ENCODE peak calls at places on chromosomes 11 and 22, in nine cellular contexts. N is SIG-M5; A is foreskin fibroblast; E is activated T-cell treated with anti-CD3 and anti-CD28 coated beads, Interleukin-2, amount 50 U/mL, for 72 hours; R is islet precursor cell; W is AG08395; P is LHCN-M2; I is NAMALWA; L is Jurkat, Clone E6-1. J is an unnamed sample.
A peak's percentile ranks its signal among the peaks of the same experiment; 100 is the strongest.

GRCh38 chr11:132258865-132259264 is 888.5 kb downstream of the NTM start:
- DNase-seq in N (no peak), A (no peak), E (no peak), R (no peak), W (peak; percentile 36), P (no peak), I (no peak), L (no peak), J (no peak)

GRCh38 chr11:108223449-108224149 is 732 bp downstream of the ATM start:
- DNase-seq in N (no peak), A (peak; percentile 18), E (peak; percentile 45), R (no peak), W (no peak), P (peak; percentile 19), I (peak; percentile 71), L (peak; percentile 45), J (no peak)

GRCh38 chr11:96778272-96778671 is 388.5 kb downstream of the JRKL start:
- DNase-seq in N (no peak), A (no peak), E (no peak), R (peak; percentile 55), W (no peak), P (no peak), I (no peak), L (no peak), J (no peak)

GRCh38 chr11:125959931-125960330 is 14.1 kb downstream of the VSIG10L2 start:
- DNase-seq in N (no peak), A (no peak), E (no peak), R (no peak), W (no peak), P (no peak), I (no peak), L (no peak), J (no peak)

GRCh38 chr11:95977534-95978174 is 53.7 kb upstream of the MTMR2 start:
- DNase-seq in N (no peak), A (peak; percentile 46), E (no peak), R (no peak), W (no peak), P (peak; percentile 82), I (no peak), L (no peak), J (no peak)

GRCh38 chr22:32796865-32797573 is 4.5 kb upstream of the TIMP3 start:
- DNase-seq in N (no peak), A (peak; percentile 90), E (peak; percentile 57), R (peak; percentile 83), W (peak; percentile 83), P (peak; percentile 67), I (peak; percentile 59), L (peak; percentile 54), J (peak; percentile 81)

GRCh38 chr22:50620861-50621490 is 7.0 kb downstream of the ARSA start:
- DNase-seq in N (no peak), A (no peak), E (peak; percentile 81), R (no peak), W (no peak), P (no peak), I (peak; percentile 78), L (peak; percentile 74), J (peak; percentile 66)

GRCh38 chr11:134662629-134663360 is 250.8 kb upstream of the B3GAT1 start:
- DNase-seq in N (no peak), A (no peak), E (no peak), R (peak; percentile 33), W (no peak), P (no peak), I (no peak), L (no peak), J (no peak)

GRCh38 chr11:77619576-77620198 is 17.9 kb downstream of the CLNS1A start:
- DNase-seq in N (no peak), A (peak; percentile 67), E (no peak), R (no peak), W (peak; percentile 5), P (peak; percentile 41), I (peak; percentile 73), L (peak; percentile 51), J (peak; percentile 16)

GRCh38 chr22:37533995-37534394 is 14.8 kb upstream of the CARD10 start:
- DNase-seq in N (no peak), A (peak; percentile 84), E (peak; percentile 38), R (no peak), W (peak; percentile 61), P (peak; percentile 91), I (no peak), L (no peak), J (no peak)

GRCh38 chr11:100965346-100965745 is 164.3 kb downstream of the PGR start:
- DNase-seq in N (no peak), A (peak; percentile 4), E (no peak), R (no peak), W (no peak), P (no peak), I (no peak), L (no peak), J (no peak)

GRCh38 chr11:44498524-44498923 is 66.9 kb upstream of the CD82 start:
- DNase-seq in N (no peak), A (no peak), E (no peak), R (no peak), W (no peak), P (no peak), I (no peak), L (no peak), J (no peak)

GRCh38 chr22:38490915-38491314 is 15.2 kb downstream of the DDX17 start:
- DNase-seq in N (no peak), A (peak; percentile 76), E (no peak), R (no peak), W (no peak), P (peak; percentile 54), I (no peak), L (no peak), J (no peak)

GRCh38 chr11:2788751-2789140 is 89.0 kb upstream of the KCNQ1OT1 start:
- DNase-seq in N (no peak), A (no peak), E (no peak), R (no peak), W (no peak), P (no peak), I (no peak), L (no peak), J (no peak)

GRCh38 chr11:2192435-2192834 is 20.8 kb upstream of the TH start:
- DNase-seq in N (no peak), A (no peak), E (no peak), R (no peak), W (no peak), P (no peak), I (no peak), L (no peak), J (no peak)

GRCh38 chr22:43829904-43830851 is 18.1 kb upstream of the EFCAB6 start:
- DNase-seq in N (no peak), A (peak; percentile 77), E (no peak), R (no peak), W (peak; percentile 66), P (no peak), I (no peak), L (no peak), J (no peak)

GRCh38 chr11:59358020-59358419 is 675 bp upstream of the OR5AN1 start:
- DNase-seq in N (no peak), A (no peak), E (no peak), R (no peak), W (no peak), P (no peak), I (no peak), L (no peak), J (no peak)

GRCh38 chr11:120254788-120255518 is 15.0 kb downstream of the POU2F3 start:
- DNase-seq in N (no peak), A (no peak), E (no peak), R (no peak), W (no peak), P (no peak), I (peak; percentile 83), L (no peak), J (no peak)

GRCh38 chr11:13713982-13714381 is 45.5 kb downstream of the FAR1 start:
- DNase-seq in N (no peak), A (no peak), E (no peak), R (no peak), W (no peak), P (no peak), I (no peak), L (no peak), J (no peak)

GRCh38 chr11:82796970-82797594 is 63.4 kb upstream of the FAM181B start:
- DNase-seq in N (no peak), A (no peak), E (no peak), R (no peak), W (no peak), P (no peak), I (no peak), L (no peak), J (no peak)

GRCh38 chr11:116946414-116946813 is 109.0 kb upstream of the APOA1 start:
- DNase-seq in N (no peak), A (no peak), E (no peak), R (no peak), W (no peak), P (no peak), I (no peak), L (no peak), J (no peak)

GRCh38 chr11:36409152-36409713 is 100.8 kb downstream of the TRAF6 start:
- DNase-seq in N (no peak), A (no peak), E (peak; percentile 21), R (no peak), W (no peak), P (no peak), I (no peak), L (peak; percentile 83), J (no peak)

GRCh38 chr22:50031189-50032091 is 18.9 kb upstream of the IL17REL start:
- DNase-seq in N (no peak), A (no peak), E (no peak), R (peak; percentile 50), W (no peak), P (no peak), I (no peak), L (no peak), J (no peak)

GRCh38 chr11:88363566-88364169 is 26.1 kb upstream of the CTSC start:
- DNase-seq in N (no peak), A (peak; percentile 38), E (no peak), R (no peak), W (peak; percentile 19), P (no peak), I (no peak), L (no peak), J (no peak)

GRCh38 chr22:36619797-36620390 is 83.7 kb downstream of the CACNG2 start:
- DNase-seq in N (no peak), A (peak; percentile 11), E (no peak), R (no peak), W (no peak), P (no peak), I (no peak), L (no peak), J (no peak)

GRCh38 chr11:2548596-2548995 is 103.8 kb downstream of the KCNQ1 start:
- DNase-seq in N (no peak), A (no peak), E (no peak), R (no peak), W (no peak), P (no peak), I (no peak), L (no peak), J (no peak)

GRCh38 chr11:32434387-32435151 is 770 bp downstream of the WT1 start:
- DNase-seq in N (no peak), A (no peak), E (peak; percentile 11), R (peak; percentile 77), W (no peak), P (peak; percentile 26), I (no peak), L (no peak), J (peak; percentile 41)

GRCh38 chr11:26783997-26784396 is 62.1 kb upstream of the SLC5A12 start:
- DNase-seq in N (no peak), A (no peak), E (no peak), R (no peak), W (no peak), P (no peak), I (no peak), L (no peak), J (no peak)

GRCh38 chr11:120386774-120387371 is 50.7 kb downstream of the ARHGEF12 start:
- DNase-seq in N (no peak), A (no peak), E (no peak), R (no peak), W (no peak), P (no peak), I (no peak), L (no peak), J (no peak)

GRCh38 chr11:1295591-1295990 is 13.8 kb downstream of the TOLLIP start:
- DNase-seq in N (no peak), A (no peak), E (no peak), R (no peak), W (no peak), P (no peak), I (no peak), L (no peak), J (no peak)

GRCh38 chr11:121435796-121436511 is 16.2 kb upstream of the SORL1 start:
- DNase-seq in N (no peak), A (no peak), E (no peak), R (no peak), W (no peak), P (no peak), I (no peak), L (no peak), J (no peak)

J was measured in GM20000.